ENCODE peak calls at places on chromosome 6, in five cellular contexts. I is upper lobe of right lung, P is K562, J is HCT116, F is adrenal gland. E is an unnamed sample. For H3K27me3, the result is how much of the 10 kb centered on the place peaks cover.

GRCh38 chr6:131255434-131255833 is 120.2 kb downstream of the AKAP7 start:
- DNase-seq in F (no peak), J (no peak), I (no peak), P (no peak), E (no peak)

GRCh38 chr6:88165877-88166492 is at the start of gene CNR1:
- DNase-seq in P (peak), F (peak), I (peak), J (no peak), E (no peak)

GRCh38 chr6:31557443-31558317 is 10.3 kb downstream of the NFKBIL1 start:
- DNase-seq in I (no peak), P (no peak), F (no peak), J (no peak), E (no peak)

GRCh38 chr6:105359419-105360366 is 43.2 kb downstream of the PREP start:
- DNase-seq in J (no peak), F (no peak), P (peak), I (no peak), E (peak)

GRCh38 chr6:37994238-37994637 is 174.7 kb downstream of the ZFAND3 start:
- DNase-seq in P (no peak), F (no peak), J (no peak), I (no peak), E (no peak)

GRCh38 chr6:13457577-13457976 is 29.8 kb downstream of the GFOD1 start:
- DNase-seq in P (no peak), I (no peak), J (no peak), F (no peak), E (no peak)

GRCh38 chr6:100257661-100258395 is 206.9 kb downstream of the SIM1 start:
- DNase-seq in J (peak), P (peak), I (no peak), F (no peak), E (peak)

GRCh38 chr6:106444777-106445507 is 84.4 kb downstream of the CRYBG1 start:
- DNase-seq in J (peak), P (peak), F (peak), I (no peak), E (peak)

GRCh38 chr6:606829-607379 is 50.0 kb downstream of the HUS1B start:
- DNase-seq in J (no peak), P (peak), I (no peak), F (no peak), E (no peak)

GRCh38 chr6:48714286-48715049 is 603.5 kb upstream of the PTCHD4 start:
- DNase-seq in J (no peak), I (no peak), F (no peak), P (no peak), E (no peak)

GRCh38 chr6:70709826-70710225 is 42.1 kb downstream of the SMAP1 start:
- DNase-seq in P (no peak), J (no peak), F (no peak), I (no peak), E (peak)

GRCh38 chr6:46138281-46138680 is 8.5 kb downstream of the ENPP4 start:
- DNase-seq in J (no peak), F (no peak), I (no peak), P (no peak), E (no peak)

GRCh38 chr6:46134216-46134615 is 4.4 kb downstream of the ENPP4 start:
- DNase-seq in J (no peak), F (no peak), P (no peak), I (no peak), E (no peak)

GRCh38 chr6:46135176-46135575 is 5.4 kb downstream of the ENPP4 start:
- DNase-seq in J (no peak), I (no peak), P (no peak), F (no peak), E (no peak)

DNA sequence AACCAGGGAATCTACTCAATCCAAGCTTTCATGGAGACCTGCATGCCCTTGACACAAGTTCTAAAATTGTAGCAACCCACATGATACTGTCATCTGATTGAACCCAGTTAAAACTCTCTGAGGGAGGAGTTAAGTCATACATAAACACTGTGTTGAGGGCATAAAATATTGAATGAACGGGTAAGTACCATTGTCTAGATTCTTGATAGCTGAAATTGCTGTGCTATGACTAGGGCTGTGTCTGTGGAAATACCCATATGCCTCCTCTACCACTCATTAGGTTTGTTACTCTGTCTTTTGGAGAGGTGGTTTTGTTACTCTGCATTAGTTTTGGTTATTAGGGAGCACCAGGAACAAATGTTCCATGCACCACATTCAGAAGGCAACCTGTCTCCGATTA is 7.6 kb downstream of the ENPP4 start:
- DNase-seq in J (no peak), P (no peak), I (no peak), F (no peak), E (no peak)
- H3K4me3 ChIP-seq in J (no peak), P (no peak), I (no peak), F (no peak), E (no peak)

GRCh38 chr6:158707120-158707519 is 57.3 kb downstream of the SYTL3 start:
- DNase-seq in P (peak), F (peak), I (peak), J (peak), E (no peak)

GRCh38 chr6:158708239-158708638 is 58.4 kb downstream of the SYTL3 start:
- DNase-seq in F (no peak), I (no peak), P (no peak), J (no peak), E (no peak)

GRCh38 chr6:158705386-158706126 is 55.7 kb downstream of the SYTL3 start:
- DNase-seq in F (no peak), J (no peak), P (no peak), I (no peak), E (no peak)

GRCh38 chr6:158707826-158708225 is 58.0 kb downstream of the SYTL3 start:
- DNase-seq in P (no peak), J (no peak), F (no peak), I (no peak), E (no peak)

DNA sequence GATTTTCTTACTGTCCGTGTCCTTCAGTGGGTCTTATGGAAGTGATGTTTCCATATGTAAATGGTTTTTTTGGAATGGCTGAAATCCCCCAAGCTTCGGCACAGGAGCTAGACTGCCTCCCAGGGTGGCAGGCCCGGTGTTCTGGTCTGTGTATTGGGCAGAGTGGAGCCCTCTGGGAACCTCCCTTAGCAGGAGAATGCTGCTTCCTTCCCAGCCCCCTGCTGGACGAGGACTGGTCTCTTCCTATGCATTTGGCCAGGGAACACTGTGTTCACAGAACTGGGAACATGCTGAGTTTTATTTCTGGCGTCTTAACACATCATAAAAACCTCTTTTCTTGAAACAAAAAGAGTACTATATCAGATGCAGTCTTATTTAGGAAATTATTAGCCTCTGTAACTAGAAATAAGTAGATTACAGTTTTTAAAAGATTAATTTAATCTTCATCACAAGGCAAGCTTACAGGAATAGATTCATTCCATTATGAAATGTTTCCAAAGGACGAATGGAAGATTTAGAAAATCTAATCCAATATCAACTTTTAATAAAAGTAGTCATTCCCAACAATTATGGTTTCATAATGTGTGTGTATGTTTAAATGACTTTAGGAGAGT is 56.6 kb downstream of the SYTL3 start:
- DNase-seq in F (peak), I (peak), P (peak), J (peak), E (no peak)
- H3K27me3 ChIP-seq in F (under half), I (under half), P (under half), J (under half), E (under half)

DNA sequence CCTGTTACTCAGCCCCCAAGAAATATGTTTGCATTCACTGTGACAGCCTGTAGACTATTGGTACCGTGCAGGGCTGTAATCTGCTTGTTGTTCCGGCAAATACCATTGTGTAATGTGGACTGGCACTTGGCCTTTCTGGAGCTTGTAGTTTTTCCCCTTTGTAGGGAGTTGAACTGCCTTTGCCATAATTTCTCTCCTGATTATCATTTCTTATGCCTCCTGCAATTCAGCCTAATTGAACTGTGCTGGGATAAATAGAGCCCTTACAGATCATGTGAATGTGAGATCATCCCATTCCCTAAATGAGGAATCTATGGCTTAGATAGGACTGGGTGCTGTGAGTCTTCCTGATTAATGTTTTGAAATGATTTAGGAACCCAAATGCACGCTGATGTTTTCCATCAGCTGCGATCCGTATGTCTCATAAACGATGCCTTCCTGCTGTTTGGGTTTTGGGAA is 185.1 kb downstream of the JARID2 start:
- DNase-seq in F (no peak), P (no peak), J (no peak), I (no peak), E (no peak)
- H3K27ac ChIP-seq in F (peak), P (no peak), J (no peak), I (peak), E (no peak)

GRCh38 chr6:110415297-110415916 is at the start of gene DDO:
- DNase-seq in F (peak), I (peak), P (no peak), J (no peak), E (no peak)
- H3K4me3 ChIP-seq in F (peak), I (peak), P (no peak), J (no peak), E (peak)

GRCh38 chr6:51960419-51960818 is 127.0 kb downstream of the PKHD1 start:
- DNase-seq in J (no peak), I (no peak), F (no peak), P (no peak), E (no peak)

GRCh38 chr6:51962355-51962754 is 125.1 kb downstream of the PKHD1 start:
- DNase-seq in J (no peak), I (no peak), F (no peak), P (no peak), E (no peak)

GRCh38 chr6:51963980-51964379 is 123.4 kb downstream of the PKHD1 start:
- DNase-seq in J (no peak), P (no peak), I (no peak), F (no peak), E (no peak)

GRCh38 chr6:51965222-51965801 is 122.1 kb downstream of the PKHD1 start:
- DNase-seq in F (no peak), J (no peak), P (no peak), I (no peak), E (no peak)

GRCh38 chr6:51959744-51960383 is 127.5 kb downstream of the PKHD1 start:
- DNase-seq in J (peak), I (peak), F (peak), P (peak), E (peak)
- H3K27me3 ChIP-seq in J (under half), I (under half), F (under half), P (under half), E (under half)

DNA sequence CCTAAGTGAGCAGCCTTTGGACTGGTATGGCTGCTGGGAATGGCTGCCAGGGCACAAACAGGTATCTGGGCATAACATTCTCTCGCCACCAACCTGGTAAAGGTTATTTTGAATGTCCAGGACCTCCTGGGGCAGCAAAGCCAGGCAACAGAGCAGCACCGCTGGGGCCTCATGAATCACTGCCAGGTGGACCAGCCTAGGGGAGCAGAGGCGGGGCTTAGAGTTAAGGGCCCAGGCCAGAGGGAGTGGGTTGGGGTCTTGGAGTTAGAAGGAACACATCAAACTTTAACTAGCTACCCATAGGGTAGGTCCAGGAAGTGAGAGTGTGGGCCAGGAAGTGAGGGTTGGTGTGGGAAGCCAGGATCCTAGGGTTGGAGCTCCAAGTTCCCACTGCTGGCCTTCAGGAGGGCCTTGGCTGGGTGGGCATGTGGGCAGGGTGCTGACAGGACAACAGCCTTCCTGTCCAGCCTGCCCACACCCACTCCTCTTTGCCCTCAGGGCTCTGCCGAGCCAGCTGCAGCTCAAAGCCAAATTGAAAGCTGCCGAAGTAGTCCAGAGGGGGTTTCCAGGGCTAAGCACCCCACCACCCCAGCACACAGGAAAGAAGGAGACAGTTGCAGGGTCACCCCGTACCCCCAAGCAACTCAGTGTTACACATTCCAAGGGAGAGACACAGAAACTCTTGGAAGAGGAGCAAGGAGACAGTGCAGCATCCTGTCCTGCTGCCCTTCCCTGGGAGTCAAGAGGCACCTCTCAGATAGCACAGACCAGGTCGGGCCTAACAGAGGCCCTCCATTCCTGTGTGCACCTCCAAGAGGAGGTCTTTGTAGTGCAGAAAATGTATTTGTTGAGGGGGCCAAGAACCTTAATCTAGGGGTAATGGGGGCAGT is 2.6 kb downstream of the NFKBIE start:
- DNase-seq in J (no peak), P (no peak), I (no peak), F (no peak), E (no peak)
- H3K27ac ChIP-seq in J (no peak), P (no peak), I (peak), F (no peak), E (peak)

GRCh38 chr6:159490298-159490937 is 202.6 kb downstream of the SOD2 start:
- DNase-seq in P (no peak), I (no peak), J (no peak), F (peak), E (no peak)
- H3K4me3 ChIP-seq in P (no peak), I (no peak), J (no peak), F (no peak), E (no peak)

DNA sequence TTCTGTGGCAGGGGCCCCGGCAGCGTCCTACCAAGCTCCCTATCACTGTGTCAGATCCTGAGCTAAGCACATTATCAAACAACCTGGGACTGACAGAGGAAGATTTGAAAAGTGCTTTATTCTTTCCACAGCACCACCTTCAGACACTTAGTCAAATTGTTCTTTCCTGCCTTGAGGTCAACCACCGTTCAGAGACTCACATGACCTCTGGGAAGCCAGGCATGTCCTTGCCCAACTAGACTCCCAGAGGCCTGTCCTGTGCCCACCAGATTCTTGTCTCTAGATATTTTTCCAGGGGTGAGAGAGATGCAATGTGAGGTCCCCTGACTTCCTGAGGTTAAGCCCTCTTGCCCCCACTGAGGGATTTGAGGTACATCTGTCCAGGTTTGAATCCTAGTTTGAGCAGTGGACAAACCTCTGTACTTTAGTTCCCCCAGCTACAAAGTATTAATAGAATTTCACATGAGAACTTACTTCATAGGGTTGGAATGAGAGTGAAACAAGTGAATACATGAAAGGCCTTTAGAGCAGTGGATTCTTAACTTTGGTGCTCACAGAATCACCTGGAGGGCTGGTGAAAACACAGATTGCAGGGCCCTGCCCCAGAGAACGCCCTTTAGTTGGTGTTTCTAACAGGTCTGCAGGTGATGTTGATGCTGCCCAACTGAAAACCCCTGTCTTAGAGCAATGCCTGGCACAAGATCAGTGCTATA is 179.8 kb downstream of the CLIC5 start:
- DNase-seq in J (no peak), F (no peak), P (no peak), I (no peak), E (no peak)
- H3K27me3 ChIP-seq in J (under half), F (under half), P (under half), I (under half), E (under half)

GRCh38 chr6:89299451-89299850 is 15.6 kb downstream of the GABRR2 start:
- DNase-seq in J (peak), F (no peak), P (no peak), I (no peak), E (no peak)
- H3K27ac ChIP-seq in J (no peak), F (no peak), P (no peak), I (no peak), E (no peak)